ENCODE peak calls at places on chromosomes 2 and 18, in seven cellular contexts. One of them, this sample, is unnamed.

GRCh38 chr2:166700079-166700478 is 188.2 kb upstream of the XIRP2 start:
- DNase-seq in stomach: no peak
- DNase-seq in astrocyte: no peak
- DNase-seq in transverse colon: no peak
- DNase-seq in breast epithelium: no peak
- DNase-seq in naive thymus-derived CD4-positive, alpha-beta T cell: peak; percentile 6
- DNase-seq in psoas muscle: no peak
- DNase-seq in this sample: no peak

GRCh38 chr2:181250691-181251090 is 206.5 kb upstream of the ITGA4 start:
- DNase-seq in stomach: no peak
- DNase-seq in astrocyte: no peak
- DNase-seq in transverse colon: no peak
- DNase-seq in breast epithelium: no peak
- DNase-seq in naive thymus-derived CD4-positive, alpha-beta T cell: no peak
- DNase-seq in psoas muscle: no peak
- DNase-seq in this sample: no peak

GRCh38 chr2:23602113-23602512 is 217.1 kb downstream of the KLHL29 start:
- DNase-seq in stomach: no peak
- DNase-seq in astrocyte: peak; percentile 70
- DNase-seq in transverse colon: peak; percentile 55
- DNase-seq in breast epithelium: no peak
- DNase-seq in naive thymus-derived CD4-positive, alpha-beta T cell: no peak
- DNase-seq in psoas muscle: peak; percentile 95
- DNase-seq in this sample: no peak

GRCh38 chr2:39033980-39034379 is 86.9 kb downstream of the SOS1 start:
- DNase-seq in stomach: no peak
- DNase-seq in astrocyte: peak; percentile 20
- DNase-seq in transverse colon: no peak
- DNase-seq in breast epithelium: no peak
- DNase-seq in naive thymus-derived CD4-positive, alpha-beta T cell: no peak
- DNase-seq in psoas muscle: no peak
- DNase-seq in this sample: no peak

GRCh38 chr2:80437959-80438358 is 133.4 kb upstream of the LRRTM1 start:
- DNase-seq in stomach: no peak
- DNase-seq in astrocyte: no peak
- DNase-seq in transverse colon: no peak
- DNase-seq in breast epithelium: no peak
- DNase-seq in naive thymus-derived CD4-positive, alpha-beta T cell: no peak
- DNase-seq in psoas muscle: no peak
- DNase-seq in this sample: no peak

GRCh38 chr18:48986851-48987761 is 36.3 kb upstream of the SMAD7 start:
- DNase-seq in stomach: no peak
- DNase-seq in astrocyte: no peak
- DNase-seq in transverse colon: no peak
- DNase-seq in breast epithelium: no peak
- DNase-seq in naive thymus-derived CD4-positive, alpha-beta T cell: no peak
- DNase-seq in psoas muscle: no peak
- DNase-seq in this sample: no peak

GRCh38 chr2:230947235-230947576 is 22.2 kb upstream of the GPR55 start:
- DNase-seq in stomach: no peak
- DNase-seq in astrocyte: no peak
- DNase-seq in transverse colon: no peak
- DNase-seq in breast epithelium: no peak
- DNase-seq in naive thymus-derived CD4-positive, alpha-beta T cell: no peak
- DNase-seq in psoas muscle: no peak
- DNase-seq in this sample: no peak

GRCh38 chr2:60964651-60965513 is 52.6 kb upstream of the PEX13 start:
- DNase-seq in stomach: no peak
- DNase-seq in astrocyte: no peak
- DNase-seq in transverse colon: no peak
- DNase-seq in breast epithelium: no peak
- DNase-seq in naive thymus-derived CD4-positive, alpha-beta T cell: peak; percentile 45
- DNase-seq in psoas muscle: no peak
- DNase-seq in this sample: no peak

GRCh38 chr2:155662224-155662623 is 670.3 kb downstream of the NR4A2 start:
- DNase-seq in stomach: no peak
- DNase-seq in astrocyte: no peak
- DNase-seq in transverse colon: no peak
- DNase-seq in breast epithelium: no peak
- DNase-seq in naive thymus-derived CD4-positive, alpha-beta T cell: no peak
- DNase-seq in psoas muscle: no peak
- DNase-seq in this sample: no peak

GRCh38 chr18:47881752-47882455 is 48.6 kb downstream of the SMAD2 start:
- DNase-seq in stomach: no peak
- DNase-seq in astrocyte: peak; percentile 68
- DNase-seq in transverse colon: no peak
- DNase-seq in breast epithelium: peak; percentile 27
- DNase-seq in naive thymus-derived CD4-positive, alpha-beta T cell: no peak
- DNase-seq in psoas muscle: no peak
- DNase-seq in this sample: no peak

GRCh38 chr2:43312751-43313641 is 86.6 kb upstream of the ZFP36L2 start:
- DNase-seq in stomach: no peak
- DNase-seq in astrocyte: peak; percentile 81
- DNase-seq in transverse colon: no peak
- DNase-seq in breast epithelium: no peak
- DNase-seq in naive thymus-derived CD4-positive, alpha-beta T cell: no peak
- DNase-seq in psoas muscle: no peak
- DNase-seq in this sample: peak; percentile 75

GRCh38 chr2:221454459-221455105 is 117.5 kb downstream of the EPHA4 start:
- DNase-seq in stomach: no peak
- DNase-seq in astrocyte: no peak
- DNase-seq in transverse colon: no peak
- DNase-seq in breast epithelium: no peak
- DNase-seq in naive thymus-derived CD4-positive, alpha-beta T cell: no peak
- DNase-seq in psoas muscle: no peak
- DNase-seq in this sample: no peak

GRCh38 chr2:73823916-73824523 is 4.7 kb upstream of the STAMBP start:
- DNase-seq in stomach: no peak
- DNase-seq in astrocyte: peak; percentile 70
- DNase-seq in transverse colon: peak; percentile 16
- DNase-seq in breast epithelium: no peak
- DNase-seq in naive thymus-derived CD4-positive, alpha-beta T cell: peak; percentile 65
- DNase-seq in psoas muscle: no peak
- DNase-seq in this sample: peak; percentile 8

GRCh38 chr2:16546128-16546754 is 119.4 kb downstream of the CYRIA start:
- DNase-seq in stomach: no peak
- DNase-seq in astrocyte: peak; percentile 18
- DNase-seq in transverse colon: no peak
- DNase-seq in breast epithelium: no peak
- DNase-seq in naive thymus-derived CD4-positive, alpha-beta T cell: peak; percentile 14
- DNase-seq in psoas muscle: no peak
- DNase-seq in this sample: peak; percentile 27

GRCh38 chr2:195945056-195945455 is 123.6 kb downstream of the DNAH7 start:
- DNase-seq in stomach: no peak
- DNase-seq in astrocyte: no peak
- DNase-seq in transverse colon: no peak
- DNase-seq in breast epithelium: no peak
- DNase-seq in naive thymus-derived CD4-positive, alpha-beta T cell: no peak
- DNase-seq in psoas muscle: no peak
- DNase-seq in this sample: no peak

GRCh38 chr2:31259075-31259474 is 25.1 kb downstream of the EHD3 start:
- DNase-seq in stomach: no peak
- DNase-seq in astrocyte: no peak
- DNase-seq in transverse colon: no peak
- DNase-seq in breast epithelium: no peak
- DNase-seq in naive thymus-derived CD4-positive, alpha-beta T cell: no peak
- DNase-seq in psoas muscle: no peak
- DNase-seq in this sample: no peak
- H3K4me1 ChIP-seq in stomach: no peaks in the 10 kb centered on the region
- H3K4me1 ChIP-seq in astrocyte: no peaks in the 10 kb centered on the region
- H3K4me1 ChIP-seq in transverse colon: no peaks in the 10 kb centered on the region
- H3K4me1 ChIP-seq in breast epithelium: no peaks in the 10 kb centered on the region
- H3K4me1 ChIP-seq in naive thymus-derived CD4-positive, alpha-beta T cell: no peaks in the 10 kb centered on the region
- H3K4me1 ChIP-seq in psoas muscle: no peaks in the 10 kb centered on the region
- H3K4me1 ChIP-seq in this sample: no peaks in the 10 kb centered on the region

GRCh38 chr18:24791736-24792135 is 331.3 kb downstream of the HRH4 start:
- DNase-seq in stomach: no peak
- DNase-seq in astrocyte: no peak
- DNase-seq in transverse colon: no peak
- DNase-seq in breast epithelium: no peak
- DNase-seq in naive thymus-derived CD4-positive, alpha-beta T cell: no peak
- DNase-seq in psoas muscle: no peak
- DNase-seq in this sample: no peak

GRCh38 chr18:24795129-24795528 is 334.7 kb downstream of the HRH4 start:
- DNase-seq in stomach: no peak
- DNase-seq in astrocyte: no peak
- DNase-seq in transverse colon: no peak
- DNase-seq in breast epithelium: no peak
- DNase-seq in naive thymus-derived CD4-positive, alpha-beta T cell: no peak
- DNase-seq in psoas muscle: no peak
- DNase-seq in this sample: no peak

GRCh38 chr18:24793742-24794141 is 333.3 kb downstream of the HRH4 start:
- DNase-seq in stomach: no peak
- DNase-seq in astrocyte: no peak
- DNase-seq in transverse colon: no peak
- DNase-seq in breast epithelium: no peak
- DNase-seq in naive thymus-derived CD4-positive, alpha-beta T cell: no peak
- DNase-seq in psoas muscle: no peak
- DNase-seq in this sample: no peak

GRCh38 chr18:24790347-24790746 is 329.9 kb downstream of the HRH4 start:
- DNase-seq in stomach: no peak
- DNase-seq in astrocyte: no peak
- DNase-seq in transverse colon: no peak
- DNase-seq in breast epithelium: no peak
- DNase-seq in naive thymus-derived CD4-positive, alpha-beta T cell: no peak
- DNase-seq in psoas muscle: no peak
- DNase-seq in this sample: no peak

GRCh38 chr18:24792164-24792563 is 331.7 kb downstream of the HRH4 start:
- DNase-seq in stomach: no peak
- DNase-seq in astrocyte: no peak
- DNase-seq in transverse colon: no peak
- DNase-seq in breast epithelium: no peak
- DNase-seq in naive thymus-derived CD4-positive, alpha-beta T cell: no peak
- DNase-seq in psoas muscle: no peak
- DNase-seq in this sample: no peak
- H3K4me3 ChIP-seq in stomach: no peak overlapping the region
- H3K4me3 ChIP-seq in astrocyte: no peak overlapping the region
- H3K4me3 ChIP-seq in transverse colon: no peak overlapping the region
- H3K4me3 ChIP-seq in breast epithelium: no peak overlapping the region
- H3K4me3 ChIP-seq in naive thymus-derived CD4-positive, alpha-beta T cell: no peak overlapping the region
- H3K4me3 ChIP-seq in psoas muscle: no peak overlapping the region
- H3K4me3 ChIP-seq in this sample: no peak overlapping the region

DNA sequence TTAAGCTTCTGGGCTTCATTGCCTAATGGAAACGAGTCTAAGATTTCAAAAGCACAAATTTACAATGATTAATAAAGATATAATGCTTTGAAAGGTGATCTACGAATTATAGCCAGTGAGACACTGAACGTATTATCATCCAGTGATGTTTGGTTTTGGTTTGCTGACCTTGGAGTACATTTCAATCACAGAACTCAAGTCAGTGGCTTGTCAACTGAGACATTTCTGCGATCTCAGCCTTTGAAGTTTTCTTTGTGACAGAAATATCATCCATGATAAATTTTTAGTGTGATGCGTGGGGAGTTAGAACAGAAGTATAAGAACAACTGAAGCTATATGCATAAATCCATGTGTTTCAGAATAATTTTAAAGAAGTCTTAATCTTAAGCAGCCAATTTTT is 263.8 kb downstream of the TCF4 start:
- DNase-seq in stomach: no peak
- DNase-seq in astrocyte: no peak
- DNase-seq in transverse colon: no peak
- DNase-seq in breast epithelium: no peak
- DNase-seq in naive thymus-derived CD4-positive, alpha-beta T cell: no peak
- DNase-seq in psoas muscle: no peak
- DNase-seq in this sample: no peak
- H3K4me1 ChIP-seq in stomach: peaks cover 21% of the 10 kb centered on the region
- H3K4me1 ChIP-seq in astrocyte: peaks cover 38% of the 10 kb centered on the region
- H3K4me1 ChIP-seq in transverse colon: peaks cover 4% of the 10 kb centered on the region
- H3K4me1 ChIP-seq in breast epithelium: no peaks in the 10 kb centered on the region
- H3K4me1 ChIP-seq in naive thymus-derived CD4-positive, alpha-beta T cell: no peaks in the 10 kb centered on the region
- H3K4me1 ChIP-seq in psoas muscle: peaks cover 45% of the 10 kb centered on the region
- H3K4me1 ChIP-seq in this sample: peaks cover 9% of the 10 kb centered on the region

GRCh38 chr2:33136570-33136969 is 189.8 kb downstream of the LTBP1 start:
- DNase-seq in stomach: no peak
- DNase-seq in astrocyte: no peak
- DNase-seq in transverse colon: no peak
- DNase-seq in breast epithelium: no peak
- DNase-seq in naive thymus-derived CD4-positive, alpha-beta T cell: no peak
- DNase-seq in psoas muscle: no peak
- DNase-seq in this sample: no peak

GRCh38 chr2:33134764-33135560 is 188.2 kb downstream of the LTBP1 start:
- DNase-seq in stomach: no peak
- DNase-seq in astrocyte: no peak
- DNase-seq in transverse colon: no peak
- DNase-seq in breast epithelium: no peak
- DNase-seq in naive thymus-derived CD4-positive, alpha-beta T cell: no peak
- DNase-seq in psoas muscle: no peak
- DNase-seq in this sample: no peak

GRCh38 chr2:33137331-33137730 is 190.6 kb downstream of the LTBP1 start:
- DNase-seq in stomach: no peak
- DNase-seq in astrocyte: no peak
- DNase-seq in transverse colon: no peak
- DNase-seq in breast epithelium: no peak
- DNase-seq in naive thymus-derived CD4-positive, alpha-beta T cell: no peak
- DNase-seq in psoas muscle: no peak
- DNase-seq in this sample: no peak

GRCh38 chr2:33135645-33136044 is 188.9 kb downstream of the LTBP1 start:
- DNase-seq in stomach: no peak
- DNase-seq in astrocyte: no peak
- DNase-seq in transverse colon: no peak
- DNase-seq in breast epithelium: no peak
- DNase-seq in naive thymus-derived CD4-positive, alpha-beta T cell: no peak
- DNase-seq in psoas muscle: no peak
- DNase-seq in this sample: no peak

DNA sequence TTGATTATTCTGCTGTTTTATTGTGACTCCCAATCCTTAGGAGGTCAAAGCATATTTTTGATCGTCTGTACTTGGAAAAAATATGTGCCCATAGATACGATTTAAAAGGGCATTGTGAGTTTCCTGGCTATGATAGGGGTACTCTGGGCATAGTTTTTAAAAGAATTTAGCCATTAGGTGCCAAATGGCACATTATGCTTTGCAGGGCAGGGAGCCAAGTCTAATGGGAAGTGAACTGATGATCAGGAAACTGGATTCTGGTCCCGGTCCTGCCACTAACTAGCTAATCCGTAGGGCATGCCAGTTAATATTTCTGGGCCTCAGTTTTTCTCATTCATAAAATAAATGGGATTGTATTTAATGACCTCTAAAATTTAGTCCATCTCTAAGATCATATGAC is 189.3 kb downstream of the LTBP1 start:
- DNase-seq in stomach: no peak
- DNase-seq in astrocyte: no peak
- DNase-seq in transverse colon: no peak
- DNase-seq in breast epithelium: no peak
- DNase-seq in naive thymus-derived CD4-positive, alpha-beta T cell: no peak
- DNase-seq in psoas muscle: no peak
- DNase-seq in this sample: peak; percentile 5
- H3K4me3 ChIP-seq in stomach: peak overlapping the region; percentile 43
- H3K4me3 ChIP-seq in astrocyte: peak overlapping the region; percentile 90
- H3K4me3 ChIP-seq in transverse colon: no peak overlapping the region
- H3K4me3 ChIP-seq in breast epithelium: peak overlapping the region; percentile 39
- H3K4me3 ChIP-seq in naive thymus-derived CD4-positive, alpha-beta T cell: no peak overlapping the region
- H3K4me3 ChIP-seq in psoas muscle: peak overlapping the region; percentile 65
- H3K4me3 ChIP-seq in this sample: no peak overlapping the region